ENCODE peak calls at places on chromosomes 7 and 10, in ten cellular contexts. One of them, this sample, is unnamed.

GRCh38 chr10:75352650-75353049 is 48.9 kb downstream of the ZNF503 start:
- DNase-seq in CD8-positive, alpha-beta T cell: no peak
- DNase-seq in tibial nerve: no peak
- DNase-seq in body of pancreas: no peak
- DNase-seq in left lung: no peak
- DNase-seq in upper lobe of right lung: no peak
- DNase-seq in RWPE2: no peak
- DNase-seq in GM23338: no peak
- DNase-seq in sigmoid colon: no peak
- DNase-seq in lower lobe of right lung: no peak
- DNase-seq in this sample: no peak

GRCh38 chr10:102801496-102801895 is 35.7 kb downstream of the CYP17A1 start:
- DNase-seq in left lung: no peak
- DNase-seq in sigmoid colon: no peak
- DNase-seq in tibial nerve: no peak
- DNase-seq in CD8-positive, alpha-beta T cell: no peak
- DNase-seq in lower lobe of right lung: no peak
- DNase-seq in GM23338: peak; percentile 54
- DNase-seq in RWPE2: no peak
- DNase-seq in upper lobe of right lung: no peak
- DNase-seq in body of pancreas: no peak
- DNase-seq in this sample: no peak

GRCh38 chr10:19041176-19041575 is 7.4 kb upstream of the MALRD1 start:
- DNase-seq in upper lobe of right lung: no peak
- DNase-seq in tibial nerve: no peak
- DNase-seq in body of pancreas: no peak
- DNase-seq in RWPE2: no peak
- DNase-seq in GM23338: no peak
- DNase-seq in sigmoid colon: no peak
- DNase-seq in lower lobe of right lung: no peak
- DNase-seq in CD8-positive, alpha-beta T cell: no peak
- DNase-seq in left lung: no peak
- DNase-seq in this sample: no peak

GRCh38 chr10:7952251-7952650 is 102.2 kb upstream of the GATA3 start:
- DNase-seq in GM23338: no peak
- DNase-seq in left lung: no peak
- DNase-seq in tibial nerve: no peak
- DNase-seq in lower lobe of right lung: no peak
- DNase-seq in RWPE2: no peak
- DNase-seq in CD8-positive, alpha-beta T cell: no peak
- DNase-seq in sigmoid colon: no peak
- DNase-seq in body of pancreas: no peak
- DNase-seq in upper lobe of right lung: no peak
- DNase-seq in this sample: no peak

GRCh38 chr7:30804078-30804661 is 33.0 kb downstream of the MINDY4 start:
- DNase-seq in left lung: no peak
- DNase-seq in lower lobe of right lung: no peak
- DNase-seq in tibial nerve: no peak
- DNase-seq in CD8-positive, alpha-beta T cell: no peak
- DNase-seq in RWPE2: no peak
- DNase-seq in body of pancreas: no peak
- DNase-seq in GM23338: no peak
- DNase-seq in upper lobe of right lung: no peak
- DNase-seq in sigmoid colon: no peak
- DNase-seq in this sample: no peak

GRCh38 chr7:123917878-123918277 is 7.2 kb upstream of the SPAM1 start:
- DNase-seq in lower lobe of right lung: no peak
- DNase-seq in body of pancreas: no peak
- DNase-seq in tibial nerve: no peak
- DNase-seq in left lung: no peak
- DNase-seq in sigmoid colon: no peak
- DNase-seq in RWPE2: no peak
- DNase-seq in GM23338: no peak
- DNase-seq in CD8-positive, alpha-beta T cell: no peak
- DNase-seq in upper lobe of right lung: no peak
- DNase-seq in this sample: no peak

GRCh38 chr7:36343548-36343947 is 46.1 kb upstream of the ANLN start:
- DNase-seq in tibial nerve: no peak
- DNase-seq in CD8-positive, alpha-beta T cell: no peak
- DNase-seq in RWPE2: no peak
- DNase-seq in left lung: no peak
- DNase-seq in upper lobe of right lung: no peak
- DNase-seq in GM23338: no peak
- DNase-seq in lower lobe of right lung: no peak
- DNase-seq in sigmoid colon: no peak
- DNase-seq in body of pancreas: no peak
- DNase-seq in this sample: no peak

GRCh38 chr10:95183132-95183450 is 10.9 kb upstream of the ACSM6 start:
- DNase-seq in RWPE2: no peak
- DNase-seq in left lung: no peak
- DNase-seq in tibial nerve: no peak
- DNase-seq in body of pancreas: no peak
- DNase-seq in lower lobe of right lung: no peak
- DNase-seq in upper lobe of right lung: no peak
- DNase-seq in sigmoid colon: no peak
- DNase-seq in GM23338: no peak
- DNase-seq in CD8-positive, alpha-beta T cell: no peak
- DNase-seq in this sample: no peak

GRCh38 chr7:108097703-108098102 is 32.5 kb downstream of the LAMB4 start:
- DNase-seq in tibial nerve: no peak
- DNase-seq in sigmoid colon: no peak
- DNase-seq in lower lobe of right lung: no peak
- DNase-seq in body of pancreas: peak; percentile 45
- DNase-seq in upper lobe of right lung: no peak
- DNase-seq in left lung: no peak
- DNase-seq in CD8-positive, alpha-beta T cell: no peak
- DNase-seq in RWPE2: no peak
- DNase-seq in GM23338: peak; percentile 57
- DNase-seq in this sample: no peak

GRCh38 chr10:8056891-8057331 is 2.4 kb downstream of the GATA3 start:
- DNase-seq in tibial nerve: no peak
- DNase-seq in GM23338: peak; percentile 51
- DNase-seq in body of pancreas: no peak
- DNase-seq in left lung: no peak
- DNase-seq in RWPE2: no peak
- DNase-seq in CD8-positive, alpha-beta T cell: peak; percentile 74
- DNase-seq in upper lobe of right lung: no peak
- DNase-seq in lower lobe of right lung: no peak
- DNase-seq in sigmoid colon: no peak
- DNase-seq in this sample: no peak

GRCh38 chr10:88865281-88865876 is 13.7 kb upstream of the ANKRD22 start:
- DNase-seq in CD8-positive, alpha-beta T cell: no peak
- DNase-seq in RWPE2: no peak
- DNase-seq in sigmoid colon: no peak
- DNase-seq in body of pancreas: no peak
- DNase-seq in upper lobe of right lung: no peak
- DNase-seq in GM23338: no peak
- DNase-seq in left lung: no peak
- DNase-seq in lower lobe of right lung: no peak
- DNase-seq in tibial nerve: no peak
- DNase-seq in this sample: no peak
- TF ChIP-seq CTCF in CD8-positive, alpha-beta T cell: no peak
- TF ChIP-seq CTCF in RWPE2: peak; percentile 54
- TF ChIP-seq CTCF in sigmoid colon: peak; percentile 19
- TF ChIP-seq CTCF in body of pancreas: peak; percentile 65
- TF ChIP-seq CTCF in upper lobe of right lung: peak; percentile 20
- TF ChIP-seq CTCF in GM23338: peak; percentile 21
- TF ChIP-seq CTCF in left lung: peak; percentile 18
- TF ChIP-seq CTCF in lower lobe of right lung: no peak
- TF ChIP-seq CTCF in tibial nerve: no peak
- TF ChIP-seq CTCF in this sample: no peak

GRCh38 chr7:111324228-111324627 is 233.3 kb downstream of the LRRN3 start:
- DNase-seq in sigmoid colon: no peak
- DNase-seq in lower lobe of right lung: no peak
- DNase-seq in tibial nerve: no peak
- DNase-seq in upper lobe of right lung: no peak
- DNase-seq in body of pancreas: no peak
- DNase-seq in GM23338: no peak
- DNase-seq in RWPE2: no peak
- DNase-seq in left lung: no peak
- DNase-seq in CD8-positive, alpha-beta T cell: no peak
- DNase-seq in this sample: no peak

GRCh38 chr7:111333010-111333409 is 229.3 kb downstream of the IMMP2L start:
- DNase-seq in CD8-positive, alpha-beta T cell: no peak
- DNase-seq in upper lobe of right lung: no peak
- DNase-seq in lower lobe of right lung: no peak
- DNase-seq in GM23338: no peak
- DNase-seq in left lung: no peak
- DNase-seq in tibial nerve: no peak
- DNase-seq in body of pancreas: no peak
- DNase-seq in sigmoid colon: no peak
- DNase-seq in RWPE2: no peak
- DNase-seq in this sample: no peak

GRCh38 chr7:111330235-111330523 is 232.1 kb downstream of the IMMP2L start:
- DNase-seq in upper lobe of right lung: no peak
- DNase-seq in RWPE2: no peak
- DNase-seq in lower lobe of right lung: no peak
- DNase-seq in sigmoid colon: no peak
- DNase-seq in GM23338: no peak
- DNase-seq in tibial nerve: no peak
- DNase-seq in left lung: no peak
- DNase-seq in CD8-positive, alpha-beta T cell: no peak
- DNase-seq in body of pancreas: no peak
- DNase-seq in this sample: no peak

GRCh38 chr7:111329367-111330234 is 232.7 kb downstream of the IMMP2L start:
- DNase-seq in left lung: no peak
- DNase-seq in lower lobe of right lung: no peak
- DNase-seq in tibial nerve: no peak
- DNase-seq in body of pancreas: no peak
- DNase-seq in RWPE2: no peak
- DNase-seq in upper lobe of right lung: no peak
- DNase-seq in CD8-positive, alpha-beta T cell: no peak
- DNase-seq in GM23338: peak; percentile 5
- DNase-seq in sigmoid colon: no peak
- DNase-seq in this sample: no peak
- TF ChIP-seq CTCF in left lung: no peak
- TF ChIP-seq CTCF in lower lobe of right lung: no peak
- TF ChIP-seq CTCF in tibial nerve: no peak
- TF ChIP-seq CTCF in body of pancreas: no peak
- TF ChIP-seq CTCF in RWPE2: peak; percentile 46
- TF ChIP-seq CTCF in upper lobe of right lung: no peak
- TF ChIP-seq CTCF in CD8-positive, alpha-beta T cell: no peak
- TF ChIP-seq CTCF in GM23338: no peak
- TF ChIP-seq CTCF in sigmoid colon: no peak
- TF ChIP-seq CTCF in this sample: no peak

DNA sequence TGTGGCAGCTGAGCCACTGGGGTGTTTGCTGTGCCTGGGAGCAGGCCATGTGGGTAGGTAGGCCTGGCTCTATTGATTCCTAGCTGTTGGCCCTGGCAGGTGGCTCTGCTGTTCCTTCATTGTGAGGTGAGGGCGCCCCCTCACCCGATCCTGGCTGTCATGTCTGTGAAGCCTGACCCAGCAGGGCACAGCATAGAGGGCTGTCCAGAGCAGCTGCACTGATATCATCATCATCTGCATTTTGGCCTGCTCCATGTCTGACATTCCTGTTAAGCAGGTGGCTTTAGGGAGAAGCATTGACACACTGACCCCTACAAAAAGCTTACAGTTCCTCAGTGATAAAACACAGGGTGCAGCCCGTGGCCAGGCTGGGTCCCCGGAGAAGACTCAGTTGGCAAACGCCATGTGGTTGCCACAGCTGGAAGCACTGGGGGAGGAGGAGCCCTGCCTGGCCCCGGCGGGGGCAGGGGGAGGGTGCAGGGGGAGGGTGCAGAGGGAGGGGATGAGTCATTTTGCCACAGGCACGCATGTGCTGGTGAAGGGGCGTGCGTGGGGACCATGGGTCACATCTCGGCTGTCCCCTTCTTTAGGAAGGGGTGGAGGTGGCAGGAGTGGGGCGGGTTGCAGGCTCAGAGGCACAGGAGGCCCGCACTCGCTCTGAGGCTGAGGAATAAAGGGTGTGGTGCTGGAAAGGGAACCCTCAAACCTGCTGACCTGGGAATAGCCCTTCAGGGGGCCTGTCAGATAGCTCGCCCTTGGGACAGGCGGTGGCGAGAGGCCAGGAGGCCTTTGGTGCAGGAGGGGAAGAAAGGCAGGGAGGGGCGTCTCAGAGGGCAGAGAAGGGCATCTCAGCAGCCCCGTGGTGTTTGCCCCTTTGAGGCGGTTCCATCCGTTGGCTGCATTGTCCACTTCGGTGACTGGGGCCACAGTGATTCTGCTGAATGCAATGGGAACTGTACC is 31.6 kb downstream of the IKZF1 start:
- DNase-seq in GM23338: no peak
- DNase-seq in body of pancreas: no peak
- DNase-seq in RWPE2: no peak
- DNase-seq in tibial nerve: no peak
- DNase-seq in sigmoid colon: peak; percentile 61
- DNase-seq in CD8-positive, alpha-beta T cell: peak; percentile 84
- DNase-seq in upper lobe of right lung: peak; percentile 73
- DNase-seq in left lung: no peak
- DNase-seq in lower lobe of right lung: no peak
- DNase-seq in this sample: peak; percentile 74
- TF ChIP-seq CTCF in GM23338: peak; percentile 48
- TF ChIP-seq CTCF in body of pancreas: no peak
- TF ChIP-seq CTCF in RWPE2: no peak
- TF ChIP-seq CTCF in tibial nerve: no peak
- TF ChIP-seq CTCF in sigmoid colon: no peak
- TF ChIP-seq CTCF in CD8-positive, alpha-beta T cell: no peak
- TF ChIP-seq CTCF in upper lobe of right lung: no peak
- TF ChIP-seq CTCF in left lung: no peak
- TF ChIP-seq CTCF in lower lobe of right lung: no peak
- TF ChIP-seq CTCF in this sample: no peak

GRCh38 chr7:151460474-151460855 is 20.5 kb upstream of the CRYGN start:
- DNase-seq in body of pancreas: peak; percentile 58
- DNase-seq in left lung: no peak
- DNase-seq in tibial nerve: peak; percentile 50
- DNase-seq in sigmoid colon: peak; percentile 84
- DNase-seq in CD8-positive, alpha-beta T cell: no peak
- DNase-seq in upper lobe of right lung: no peak
- DNase-seq in RWPE2: no peak
- DNase-seq in lower lobe of right lung: no peak
- DNase-seq in GM23338: no peak
- DNase-seq in this sample: no peak

GRCh38 chr7:151461942-151462230 is 21.9 kb upstream of the CRYGN start:
- DNase-seq in tibial nerve: no peak
- DNase-seq in GM23338: no peak
- DNase-seq in body of pancreas: no peak
- DNase-seq in sigmoid colon: no peak
- DNase-seq in lower lobe of right lung: no peak
- DNase-seq in left lung: no peak
- DNase-seq in CD8-positive, alpha-beta T cell: no peak
- DNase-seq in RWPE2: no peak
- DNase-seq in upper lobe of right lung: no peak
- DNase-seq in this sample: no peak

GRCh38 chr7:151457534-151457933 is 17.6 kb upstream of the CRYGN start:
- DNase-seq in left lung: no peak
- DNase-seq in lower lobe of right lung: no peak
- DNase-seq in upper lobe of right lung: no peak
- DNase-seq in GM23338: no peak
- DNase-seq in body of pancreas: no peak
- DNase-seq in tibial nerve: no peak
- DNase-seq in RWPE2: no peak
- DNase-seq in sigmoid colon: no peak
- DNase-seq in CD8-positive, alpha-beta T cell: no peak
- DNase-seq in this sample: no peak

GRCh38 chr7:151461096-151461941 is 21.4 kb upstream of the CRYGN start:
- DNase-seq in RWPE2: no peak
- DNase-seq in body of pancreas: no peak
- DNase-seq in tibial nerve: no peak
- DNase-seq in left lung: no peak
- DNase-seq in GM23338: no peak
- DNase-seq in sigmoid colon: no peak
- DNase-seq in upper lobe of right lung: no peak
- DNase-seq in CD8-positive, alpha-beta T cell: no peak
- DNase-seq in lower lobe of right lung: no peak
- DNase-seq in this sample: no peak

GRCh38 chr7:151459726-151460473 is 20.0 kb upstream of the CRYGN start:
- DNase-seq in tibial nerve: peak; percentile 80
- DNase-seq in body of pancreas: peak; percentile 81
- DNase-seq in RWPE2: peak; percentile 77
- DNase-seq in GM23338: peak; percentile 75
- DNase-seq in left lung: peak; percentile 59
- DNase-seq in sigmoid colon: peak; percentile 98
- DNase-seq in lower lobe of right lung: peak; percentile 72
- DNase-seq in CD8-positive, alpha-beta T cell: no peak
- DNase-seq in upper lobe of right lung: peak; percentile 81
- DNase-seq in this sample: no peak
- TF ChIP-seq CTCF in tibial nerve: peak; percentile 48
- TF ChIP-seq CTCF in body of pancreas: peak; percentile 38
- TF ChIP-seq CTCF in RWPE2: peak; percentile 35
- TF ChIP-seq CTCF in GM23338: no peak
- TF ChIP-seq CTCF in left lung: no peak
- TF ChIP-seq CTCF in sigmoid colon: no peak
- TF ChIP-seq CTCF in lower lobe of right lung: peak; percentile 32
- TF ChIP-seq CTCF in CD8-positive, alpha-beta T cell: no peak
- TF ChIP-seq CTCF in upper lobe of right lung: peak; percentile 30
- TF ChIP-seq CTCF in this sample: no peak

This sample was measured in natural killer cell.